ENCODE peak calls at places on chromosomes 3 and 15, in nine cellular contexts. W, Z, S, O, Q, M, G, E and Y are unnamed samples.

GRCh38 chr15:61820951-61821350 is 239.3 kb downstream of the VPS13C start:
- DNase-seq in W (no peak), Z (no peak), S (no peak), O (no peak), Q (no peak), M (no peak), G (no peak), E (no peak), Y (no peak)

GRCh38 chr3:65352951-65353350 is 665.2 kb upstream of the ADAMTS9 start:
- DNase-seq in W (no peak), Z (no peak), S (no peak), O (no peak), Q (no peak), M (no peak), G (no peak), E (no peak), Y (no peak)

GRCh38 chr3:58260733-58261132 is 23.1 kb downstream of the ABHD6 start:
- DNase-seq in W (peak), Z (no peak), S (no peak), O (no peak), Q (no peak), M (no peak), G (no peak), E (no peak), Y (no peak)

GRCh38 chr3:176814252-176814651 is 383.0 kb downstream of the TBL1XR1 start:
- DNase-seq in W (peak), Z (no peak), S (no peak), O (peak), Q (peak), M (no peak), G (no peak), E (no peak), Y (no peak)

GRCh38 chr3:157785071-157785826 is 282.0 kb upstream of the VEPH1 start:
- DNase-seq in W (no peak), Z (no peak), S (no peak), O (no peak), Q (no peak), M (no peak), G (no peak), E (no peak), Y (peak)

GRCh38 chr3:29577250-29577649 is 296.4 kb downstream of the RBMS3 start:
- DNase-seq in W (no peak), Z (no peak), S (no peak), O (no peak), Q (no peak), M (no peak), G (no peak), E (no peak), Y (no peak)

GRCh38 chr3:161069441-161070251 is 35.5 kb downstream of the B3GALNT1 start:
- DNase-seq in W (peak), Z (no peak), S (no peak), O (no peak), Q (no peak), M (peak), G (peak), E (no peak), Y (no peak)

GRCh38 chr15:68271854-68272471 is 5.6 kb upstream of the FEM1B start:
- DNase-seq in W (peak), Z (no peak), S (no peak), O (no peak), Q (no peak), M (peak), G (no peak), E (no peak), Y (peak)

GRCh38 chr3:177196473-177197040 is 725 bp downstream of the TBL1XR1 start:
- DNase-seq in W (peak), Z (peak), S (peak), O (peak), Q (no peak), M (peak), G (no peak), E (no peak), Y (no peak)

GRCh38 chr15:63763476-63764123 is 70.1 kb downstream of the HERC1 start:
- DNase-seq in W (no peak), Z (no peak), S (no peak), O (no peak), Q (no peak), M (no peak), G (no peak), E (no peak), Y (no peak)

GRCh38 chr15:38176155-38176554 is 76.5 kb upstream of the SPRED1 start:
- DNase-seq in W (no peak), Z (no peak), S (no peak), O (no peak), Q (no peak), M (no peak), G (no peak), E (no peak), Y (no peak)

GRCh38 chr15:77839431-77839830 is 206.7 kb upstream of the LINGO1 start:
- DNase-seq in W (no peak), Z (no peak), S (no peak), O (no peak), Q (no peak), M (no peak), G (no peak), E (no peak), Y (peak)

GRCh38 chr3:128309026-128309425 is 155.7 kb downstream of the EEFSEC start:
- DNase-seq in W (peak), Z (no peak), S (peak), O (no peak), Q (no peak), M (peak), G (peak), E (peak), Y (no peak)

GRCh38 chr15:72722071-72722696 is 36.2 kb downstream of the BBS4 start:
- DNase-seq in W (peak), Z (peak), S (peak), O (peak), Q (peak), M (peak), G (no peak), E (no peak), Y (no peak)

GRCh38 chr15:90647326-90647725 is 69.8 kb upstream of the BLM start:
- DNase-seq in W (peak), Z (no peak), S (no peak), O (no peak), Q (peak), M (no peak), G (no peak), E (no peak), Y (no peak)